ENCODE peak calls at places on chromosomes 12 and 14, in seven cellular contexts. One of them, this sample, is unnamed. For H3K4me1, the result is how much of the 10 kb centered on the place peaks cover.

GRCh38 chr12:30357712-30358111 is 338.0 kb downstream of the IPO8 start:
- DNase-seq in prostate gland: no peak
- DNase-seq in effector memory CD4-positive, alpha-beta T cell: no peak
- DNase-seq in breast epithelium: no peak
- DNase-seq in CD4-positive, CD25-positive, alpha-beta regulatory T cell: no peak
- DNase-seq in colonic mucosa: no peak
- DNase-seq in tibial artery: no peak
- DNase-seq in this sample: no peak

GRCh38 chr14:66401447-66402095 is 84.6 kb upstream of the CCDC196 start:
- DNase-seq in prostate gland: no peak
- DNase-seq in effector memory CD4-positive, alpha-beta T cell: no peak
- DNase-seq in breast epithelium: no peak
- DNase-seq in CD4-positive, CD25-positive, alpha-beta regulatory T cell: no peak
- DNase-seq in colonic mucosa: no peak
- DNase-seq in tibial artery: no peak
- DNase-seq in this sample: no peak

GRCh38 chr12:87116778-87117177 is 860.6 kb upstream of the MGAT4C start:
- DNase-seq in prostate gland: no peak
- DNase-seq in effector memory CD4-positive, alpha-beta T cell: no peak
- DNase-seq in breast epithelium: no peak
- DNase-seq in CD4-positive, CD25-positive, alpha-beta regulatory T cell: no peak
- DNase-seq in colonic mucosa: no peak
- DNase-seq in tibial artery: no peak
- DNase-seq in this sample: no peak

GRCh38 chr14:71354801-71355200 is 447.5 kb downstream of the PCNX1 start:
- DNase-seq in prostate gland: no peak
- DNase-seq in effector memory CD4-positive, alpha-beta T cell: no peak
- DNase-seq in breast epithelium: no peak
- DNase-seq in CD4-positive, CD25-positive, alpha-beta regulatory T cell: no peak
- DNase-seq in colonic mucosa: no peak
- DNase-seq in tibial artery: no peak
- DNase-seq in this sample: no peak

GRCh38 chr12:56084958-56085543 is 5.1 kb downstream of the ERBB3 start:
- DNase-seq in prostate gland: no peak
- DNase-seq in effector memory CD4-positive, alpha-beta T cell: no peak
- DNase-seq in breast epithelium: no peak
- DNase-seq in CD4-positive, CD25-positive, alpha-beta regulatory T cell: no peak
- DNase-seq in colonic mucosa: peak
- DNase-seq in tibial artery: no peak
- DNase-seq in this sample: no peak

GRCh38 chr12:104177663-104178501 is 37.7 kb upstream of the TXNRD1 start:
- DNase-seq in prostate gland: peak
- DNase-seq in effector memory CD4-positive, alpha-beta T cell: no peak
- DNase-seq in breast epithelium: peak
- DNase-seq in CD4-positive, CD25-positive, alpha-beta regulatory T cell: no peak
- DNase-seq in colonic mucosa: peak
- DNase-seq in tibial artery: peak
- DNase-seq in this sample: no peak

GRCh38 chr12:31736472-31736871 is 7.7 kb upstream of the AMN1 start:
- DNase-seq in prostate gland: no peak
- DNase-seq in effector memory CD4-positive, alpha-beta T cell: peak
- DNase-seq in breast epithelium: no peak
- DNase-seq in CD4-positive, CD25-positive, alpha-beta regulatory T cell: peak
- DNase-seq in colonic mucosa: no peak
- DNase-seq in tibial artery: no peak
- DNase-seq in this sample: no peak

GRCh38 chr14:55556929-55557623 is 22.9 kb upstream of the KTN1 start:
- DNase-seq in prostate gland: peak
- DNase-seq in effector memory CD4-positive, alpha-beta T cell: no peak
- DNase-seq in breast epithelium: peak
- DNase-seq in CD4-positive, CD25-positive, alpha-beta regulatory T cell: no peak
- DNase-seq in colonic mucosa: peak
- DNase-seq in tibial artery: peak
- DNase-seq in this sample: no peak

GRCh38 chr12:104588048-104588942 is 131.5 kb downstream of the CHST11 start:
- DNase-seq in prostate gland: no peak
- DNase-seq in effector memory CD4-positive, alpha-beta T cell: no peak
- DNase-seq in breast epithelium: no peak
- DNase-seq in CD4-positive, CD25-positive, alpha-beta regulatory T cell: no peak
- DNase-seq in colonic mucosa: no peak
- DNase-seq in tibial artery: no peak
- DNase-seq in this sample: no peak

GRCh38 chr14:38137005-38137404 is 70.7 kb upstream of the SSTR1 start:
- DNase-seq in prostate gland: no peak
- DNase-seq in effector memory CD4-positive, alpha-beta T cell: no peak
- DNase-seq in breast epithelium: no peak
- DNase-seq in CD4-positive, CD25-positive, alpha-beta regulatory T cell: no peak
- DNase-seq in colonic mucosa: no peak
- DNase-seq in tibial artery: no peak
- DNase-seq in this sample: no peak

GRCh38 chr14:75648066-75648838 is 12.4 kb downstream of the ERG28 start:
- DNase-seq in prostate gland: peak
- DNase-seq in effector memory CD4-positive, alpha-beta T cell: no peak
- DNase-seq in breast epithelium: peak
- DNase-seq in CD4-positive, CD25-positive, alpha-beta regulatory T cell: no peak
- DNase-seq in colonic mucosa: no peak
- DNase-seq in tibial artery: no peak
- DNase-seq in this sample: no peak

GRCh38 chr12:22518067-22518719 is 26.1 kb downstream of the C2CD5 start:
- DNase-seq in prostate gland: no peak
- DNase-seq in effector memory CD4-positive, alpha-beta T cell: no peak
- DNase-seq in breast epithelium: no peak
- DNase-seq in CD4-positive, CD25-positive, alpha-beta regulatory T cell: no peak
- DNase-seq in colonic mucosa: peak
- DNase-seq in tibial artery: no peak
- DNase-seq in this sample: no peak

GRCh38 chr14:51534623-51535022 is 117.1 kb upstream of the FRMD6 start:
- DNase-seq in prostate gland: peak
- DNase-seq in effector memory CD4-positive, alpha-beta T cell: no peak
- DNase-seq in breast epithelium: peak
- DNase-seq in CD4-positive, CD25-positive, alpha-beta regulatory T cell: no peak
- DNase-seq in colonic mucosa: no peak
- DNase-seq in tibial artery: no peak
- DNase-seq in this sample: no peak

GRCh38 chr14:39322807-39323206 is 89.1 kb downstream of the MIA2 start:
- DNase-seq in prostate gland: no peak
- DNase-seq in effector memory CD4-positive, alpha-beta T cell: no peak
- DNase-seq in breast epithelium: no peak
- DNase-seq in CD4-positive, CD25-positive, alpha-beta regulatory T cell: no peak
- DNase-seq in colonic mucosa: no peak
- DNase-seq in tibial artery: no peak
- DNase-seq in this sample: no peak

GRCh38 chr12:44774815-44775411 is 101.2 kb downstream of the NELL2 start:
- DNase-seq in prostate gland: no peak
- DNase-seq in effector memory CD4-positive, alpha-beta T cell: peak
- DNase-seq in breast epithelium: no peak
- DNase-seq in CD4-positive, CD25-positive, alpha-beta regulatory T cell: peak
- DNase-seq in colonic mucosa: peak
- DNase-seq in tibial artery: no peak
- DNase-seq in this sample: peak

GRCh38 chr12:48999371-49000131 is at the start of gene DDN:
- DNase-seq in prostate gland: no peak
- DNase-seq in effector memory CD4-positive, alpha-beta T cell: no peak
- DNase-seq in breast epithelium: no peak
- DNase-seq in CD4-positive, CD25-positive, alpha-beta regulatory T cell: peak
- DNase-seq in colonic mucosa: no peak
- DNase-seq in tibial artery: no peak
- DNase-seq in this sample: no peak

GRCh38 chr12:8499616-8500015 is 13.7 kb upstream of the CLEC4D start:
- DNase-seq in prostate gland: no peak
- DNase-seq in effector memory CD4-positive, alpha-beta T cell: no peak
- DNase-seq in breast epithelium: no peak
- DNase-seq in CD4-positive, CD25-positive, alpha-beta regulatory T cell: no peak
- DNase-seq in colonic mucosa: no peak
- DNase-seq in tibial artery: no peak
- DNase-seq in this sample: no peak

GRCh38 chr12:130813436-130813835 is 25.6 kb downstream of the STX2 start:
- DNase-seq in prostate gland: no peak
- DNase-seq in effector memory CD4-positive, alpha-beta T cell: no peak
- DNase-seq in breast epithelium: no peak
- DNase-seq in CD4-positive, CD25-positive, alpha-beta regulatory T cell: no peak
- DNase-seq in colonic mucosa: no peak
- DNase-seq in tibial artery: no peak
- DNase-seq in this sample: no peak

GRCh38 chr12:55582066-55582465 is 9.8 kb downstream of the OR2AP1 start:
- DNase-seq in prostate gland: no peak
- DNase-seq in effector memory CD4-positive, alpha-beta T cell: no peak
- DNase-seq in breast epithelium: no peak
- DNase-seq in CD4-positive, CD25-positive, alpha-beta regulatory T cell: no peak
- DNase-seq in colonic mucosa: no peak
- DNase-seq in tibial artery: no peak
- DNase-seq in this sample: no peak

GRCh38 chr12:55957106-55957859 is 8.6 kb downstream of the PMEL start:
- DNase-seq in prostate gland: no peak
- DNase-seq in effector memory CD4-positive, alpha-beta T cell: no peak
- DNase-seq in breast epithelium: peak
- DNase-seq in CD4-positive, CD25-positive, alpha-beta regulatory T cell: no peak
- DNase-seq in colonic mucosa: peak
- DNase-seq in tibial artery: no peak
- DNase-seq in this sample: no peak

GRCh38 chr14:96256420-96256819 is 410 bp downstream of the BDKRB1 start:
- DNase-seq in prostate gland: no peak
- DNase-seq in effector memory CD4-positive, alpha-beta T cell: no peak
- DNase-seq in breast epithelium: no peak
- DNase-seq in CD4-positive, CD25-positive, alpha-beta regulatory T cell: no peak
- DNase-seq in colonic mucosa: no peak
- DNase-seq in tibial artery: no peak
- DNase-seq in this sample: no peak

GRCh38 chr12:14171111-14171510 is 189.7 kb upstream of the GRIN2B start:
- DNase-seq in prostate gland: no peak
- DNase-seq in effector memory CD4-positive, alpha-beta T cell: no peak
- DNase-seq in breast epithelium: no peak
- DNase-seq in CD4-positive, CD25-positive, alpha-beta regulatory T cell: no peak
- DNase-seq in colonic mucosa: no peak
- DNase-seq in tibial artery: no peak
- DNase-seq in this sample: no peak

GRCh38 chr12:52019123-52019770 is 12.5 kb downstream of the TAMALIN start:
- DNase-seq in prostate gland: no peak
- DNase-seq in effector memory CD4-positive, alpha-beta T cell: no peak
- DNase-seq in breast epithelium: no peak
- DNase-seq in CD4-positive, CD25-positive, alpha-beta regulatory T cell: no peak
- DNase-seq in colonic mucosa: no peak
- DNase-seq in tibial artery: no peak
- DNase-seq in this sample: no peak

GRCh38 chr12:117047810-117048584 is 51.2 kb downstream of the TESC start:
- DNase-seq in prostate gland: no peak
- DNase-seq in effector memory CD4-positive, alpha-beta T cell: no peak
- DNase-seq in breast epithelium: no peak
- DNase-seq in CD4-positive, CD25-positive, alpha-beta regulatory T cell: no peak
- DNase-seq in colonic mucosa: no peak
- DNase-seq in tibial artery: no peak
- DNase-seq in this sample: no peak

DNA sequence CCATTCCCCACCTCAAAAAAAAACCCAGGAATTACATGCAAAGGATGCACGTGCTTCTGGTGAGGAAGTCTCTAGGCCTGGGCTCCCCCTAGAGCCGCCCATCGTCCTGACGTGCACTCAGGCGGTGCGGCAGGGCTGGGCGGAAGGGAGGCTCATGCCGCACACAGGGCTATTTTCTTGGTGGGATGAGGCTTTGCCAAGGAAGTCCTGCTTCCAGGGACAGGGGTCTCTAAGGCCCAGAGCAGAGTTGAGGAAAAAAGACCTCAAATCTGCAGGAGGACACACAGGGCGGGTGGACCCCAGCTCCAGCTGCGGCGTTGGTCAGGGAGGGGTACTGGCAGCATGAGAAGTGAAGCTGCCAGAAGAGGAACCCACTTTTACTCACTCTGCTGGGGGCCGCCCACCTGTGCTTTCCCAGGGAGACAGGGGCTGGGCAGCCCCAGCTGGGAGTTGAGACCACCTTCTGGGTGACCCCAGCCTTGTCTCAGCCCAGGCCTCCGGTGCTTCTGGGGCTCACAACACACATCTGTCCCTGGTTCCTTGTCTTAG is 4.2 kb downstream of the RHOF start:
- DNase-seq in prostate gland: no peak
- DNase-seq in effector memory CD4-positive, alpha-beta T cell: no peak
- DNase-seq in breast epithelium: no peak
- DNase-seq in CD4-positive, CD25-positive, alpha-beta regulatory T cell: peak
- DNase-seq in colonic mucosa: no peak
- DNase-seq in tibial artery: no peak
- DNase-seq in this sample: no peak
- H3K4me1 ChIP-seq in prostate gland: under half
- H3K4me1 ChIP-seq in effector memory CD4-positive, alpha-beta T cell: half or more
- H3K4me1 ChIP-seq in breast epithelium: under half
- H3K4me1 ChIP-seq in CD4-positive, CD25-positive, alpha-beta regulatory T cell: half or more
- H3K4me1 ChIP-seq in colonic mucosa: under half
- H3K4me1 ChIP-seq in tibial artery: under half
- H3K4me1 ChIP-seq in this sample: under half

DNA sequence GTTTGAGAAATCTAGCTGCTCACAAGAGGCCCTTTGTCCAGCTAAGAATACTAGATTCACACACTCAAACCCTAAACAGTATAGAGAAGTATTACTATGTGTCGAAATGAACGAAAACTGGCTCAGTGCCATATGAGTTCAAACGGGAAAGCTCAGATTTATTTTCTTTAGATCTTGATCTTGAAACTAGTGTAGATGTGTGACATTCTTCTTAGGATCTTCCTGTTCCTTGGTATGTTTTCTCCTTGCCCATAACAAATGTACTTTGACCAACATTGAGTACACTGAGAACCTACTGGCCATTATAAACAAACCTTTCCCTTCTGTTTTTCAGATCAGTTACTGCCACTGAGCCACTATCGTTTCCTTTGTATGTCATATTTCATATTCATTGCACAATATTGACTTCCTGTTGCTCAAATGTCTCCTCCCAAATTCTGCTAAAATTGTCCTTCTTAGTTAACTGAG is 21.3 kb downstream of the MYBPC1 start:
- DNase-seq in prostate gland: peak
- DNase-seq in effector memory CD4-positive, alpha-beta T cell: no peak
- DNase-seq in breast epithelium: no peak
- DNase-seq in CD4-positive, CD25-positive, alpha-beta regulatory T cell: no peak
- DNase-seq in colonic mucosa: peak
- DNase-seq in tibial artery: no peak
- DNase-seq in this sample: no peak
- H3K4me1 ChIP-seq in prostate gland: under half
- H3K4me1 ChIP-seq in effector memory CD4-positive, alpha-beta T cell: under half
- H3K4me1 ChIP-seq in breast epithelium: under half
- H3K4me1 ChIP-seq in CD4-positive, CD25-positive, alpha-beta regulatory T cell: under half
- H3K4me1 ChIP-seq in colonic mucosa: under half
- H3K4me1 ChIP-seq in tibial artery: under half
- H3K4me1 ChIP-seq in this sample: under half

GRCh38 chr12:26264215-26264838 is 69.0 kb downstream of the SSPN start:
- DNase-seq in prostate gland: no peak
- DNase-seq in effector memory CD4-positive, alpha-beta T cell: no peak
- DNase-seq in breast epithelium: no peak
- DNase-seq in CD4-positive, CD25-positive, alpha-beta regulatory T cell: no peak
- DNase-seq in colonic mucosa: no peak
- DNase-seq in tibial artery: no peak
- DNase-seq in this sample: no peak
- H3K4me1 ChIP-seq in prostate gland: under half
- H3K4me1 ChIP-seq in effector memory CD4-positive, alpha-beta T cell: under half
- H3K4me1 ChIP-seq in breast epithelium: under half
- H3K4me1 ChIP-seq in CD4-positive, CD25-positive, alpha-beta regulatory T cell: under half
- H3K4me1 ChIP-seq in colonic mucosa: under half
- H3K4me1 ChIP-seq in tibial artery: under half
- H3K4me1 ChIP-seq in this sample: under half

GRCh38 chr12:101107032-101107763 is 102.8 kb downstream of the SLC5A8 start:
- DNase-seq in prostate gland: no peak
- DNase-seq in effector memory CD4-positive, alpha-beta T cell: no peak
- DNase-seq in breast epithelium: no peak
- DNase-seq in CD4-positive, CD25-positive, alpha-beta regulatory T cell: no peak
- DNase-seq in colonic mucosa: no peak
- DNase-seq in tibial artery: no peak
- DNase-seq in this sample: no peak
- H3K4me1 ChIP-seq in prostate gland: under half
- H3K4me1 ChIP-seq in effector memory CD4-positive, alpha-beta T cell: under half
- H3K4me1 ChIP-seq in breast epithelium: under half
- H3K4me1 ChIP-seq in CD4-positive, CD25-positive, alpha-beta regulatory T cell: under half
- H3K4me1 ChIP-seq in colonic mucosa: under half
- H3K4me1 ChIP-seq in tibial artery: under half
- H3K4me1 ChIP-seq in this sample: under half

This sample was measured in iPS DF 6.9.